ENCODE peak calls at places on chromosomes 2 and 18, in five cellular contexts. E, J, Q, Y and U are unnamed samples. For H3K4me1, the result is how much of the 10 kb centered on the place peaks cover.

GRCh38 chr2:219433666-219434467 is 776 bp upstream of the SPEG start:
- DNase-seq in J (peak), E (no peak), Q (peak), Y (no peak), U (no peak)

GRCh38 chr2:172919732-172920131 is 155.9 kb upstream of the MAP3K20 start:
- DNase-seq in Y (no peak), J (no peak), Q (no peak), E (no peak), U (no peak)

GRCh38 chr2:16869711-16870110 is 204.1 kb upstream of the CYRIA start:
- DNase-seq in J (no peak), E (no peak), Q (no peak), Y (no peak), U (peak)

GRCh38 chr2:188346059-188346458 is 54.4 kb downstream of the GULP1 start:
- DNase-seq in Y (no peak), Q (no peak), E (no peak), J (no peak), U (no peak)

GRCh38 chr2:224286923-224287322 is 115.0 kb downstream of the FAM124B start:
- DNase-seq in J (no peak), Q (no peak), E (no peak), Y (no peak), U (no peak)

GRCh38 chr2:164954186-164954585 is 1.1 kb downstream of the SLC38A11 start:
- DNase-seq in Y (no peak), J (no peak), Q (no peak), E (no peak), U (no peak)

GRCh38 chr2:46815121-46815802 is 100.3 kb downstream of the MCFD2 start:
- DNase-seq in Y (no peak), E (no peak), Q (no peak), J (no peak), U (no peak)

GRCh38 chr2:170587937-170588336 is 127.2 kb upstream of the SP5 start:
- DNase-seq in Y (no peak), Q (no peak), J (no peak), E (no peak), U (no peak)

GRCh38 chr2:236512902-236513433 is 56.7 kb upstream of the ACKR3 start:
- DNase-seq in Y (peak), Q (peak), E (peak), J (peak), U (peak)

GRCh38 chr2:215905691-215906090 is 107.7 kb downstream of the MREG start:
- DNase-seq in E (peak), Y (no peak), Q (no peak), J (no peak), U (no peak)

GRCh38 chr2:127891806-127892205 is 6.0 kb upstream of the AMMECR1L start:
- DNase-seq in E (no peak), Q (no peak), Y (peak), J (peak), U (no peak)

GRCh38 chr2:238995634-238996033 is 147.7 kb downstream of the TWIST2 start:
- DNase-seq in Q (no peak), J (no peak), E (no peak), Y (no peak), U (no peak)

GRCh38 chr2:2639251-2640139 is 308.4 kb upstream of the MYT1L start:
- DNase-seq in Q (no peak), E (no peak), Y (peak), J (no peak), U (no peak)

GRCh38 chr2:187271825-187272224 is 176.2 kb downstream of the CALCRL start:
- DNase-seq in Q (no peak), E (no peak), J (no peak), Y (no peak), U (no peak)

GRCh38 chr2:121279476-121279875 is 5.5 kb downstream of the TFCP2L1 start:
- DNase-seq in Y (no peak), J (no peak), E (no peak), Q (no peak), U (no peak)

GRCh38 chr2:99883356-99883867 is 259.0 kb downstream of the AFF3 start:
- DNase-seq in E (no peak), Y (no peak), Q (no peak), J (no peak), U (no peak)

GRCh38 chr2:37582911-37583310 is 88.5 kb downstream of the CDC42EP3 start:
- DNase-seq in Q (no peak), E (no peak), Y (no peak), J (no peak), U (no peak)

GRCh38 chr2:96878171-96878570 is 8.3 kb upstream of the SEMA4C start:
- DNase-seq in J (no peak), Q (no peak), Y (no peak), E (no peak), U (no peak)

GRCh38 chr2:190110131-190110530 is 47.6 kb upstream of the MSTN start:
- DNase-seq in Y (no peak), J (no peak), E (no peak), Q (no peak), U (no peak)

GRCh38 chr2:117770696-117771095 is 43.8 kb upstream of the DDX18 start:
- DNase-seq in J (no peak), E (no peak), Y (no peak), Q (no peak), U (no peak)

GRCh38 chr2:165155152-165155551 is 48.7 kb downstream of the SCN3A start:
- DNase-seq in E (no peak), J (no peak), Y (no peak), Q (no peak), U (no peak)

GRCh38 chr2:105144128-105144940 is 97.2 kb upstream of the GPR45 start:
- DNase-seq in J (no peak), Q (no peak), Y (no peak), E (no peak), U (no peak)

DNA sequence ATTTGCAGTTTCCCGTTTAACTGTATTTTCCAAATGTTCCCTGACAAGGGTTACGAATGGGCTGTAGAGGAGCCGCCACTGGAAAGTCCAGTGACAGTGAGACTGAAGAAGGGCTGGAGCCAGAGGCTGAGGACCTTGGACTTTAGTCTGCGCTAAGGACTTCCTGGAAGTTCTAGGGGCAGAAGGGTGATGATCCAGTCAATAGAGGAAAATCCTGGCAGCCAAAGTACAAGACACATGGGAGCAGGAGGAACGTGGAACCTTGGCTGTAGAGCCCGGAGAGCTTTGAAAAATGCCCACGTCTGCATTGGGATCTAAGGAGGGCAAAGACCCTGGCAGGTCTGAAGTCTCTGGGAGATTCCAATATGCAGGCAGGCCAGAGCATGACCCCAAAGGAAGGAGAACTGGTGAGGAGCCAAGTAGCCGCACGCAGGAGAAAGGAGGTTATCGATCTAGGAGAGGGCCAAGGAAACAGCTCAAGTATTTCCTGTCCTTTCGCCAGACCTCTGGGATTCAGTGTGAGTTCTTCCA is 28.5 kb downstream of the MBP start:
- DNase-seq in Y (no peak), J (no peak), Q (no peak), E (no peak), U (no peak)
- H3K27ac ChIP-seq in Y (no peak), J (no peak), Q (no peak), E (no peak), U (peak)

DNA sequence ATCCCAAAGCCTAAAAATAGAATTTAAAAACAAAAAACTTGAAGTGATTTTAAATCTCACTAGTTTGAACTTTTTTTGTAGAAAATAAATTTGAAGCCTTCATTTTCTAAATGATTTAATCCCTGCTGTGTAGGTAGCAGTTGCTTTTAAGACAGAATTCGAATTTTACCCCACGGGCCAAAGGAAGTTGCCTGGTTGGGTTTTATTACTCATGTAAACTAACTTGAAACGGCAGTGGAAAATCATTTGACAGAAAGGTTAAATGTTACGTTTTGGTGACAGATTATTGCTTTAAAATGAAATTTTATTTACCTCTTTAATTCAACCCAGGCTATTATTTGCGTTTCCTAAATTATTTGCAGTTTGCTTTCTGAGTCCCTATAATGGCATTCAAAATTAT is 2.0 kb downstream of the MAPRE2 start:
- DNase-seq in J (no peak), Y (no peak), Q (no peak), E (no peak), U (no peak)
- H3K4me1 ChIP-seq in J (under half), Y (under half), Q (under half), E (under half), U (under half)

GRCh38 chr2:84556190-84556589 is 39.9 kb downstream of the DNAH6 start:
- DNase-seq in J (no peak), Y (no peak), E (no peak), Q (no peak), U (no peak)
- TF ChIP-seq CTCF in J (no peak), Y (no peak), E (no peak), Q (no peak), U (no peak)

GRCh38 chr2:109230980-109231420 is 102.0 kb downstream of the SH3RF3 start:
- DNase-seq in E (no peak), Y (no peak), Q (no peak), J (no peak), U (no peak)
- H3K27ac ChIP-seq in E (no peak), Y (peak), Q (no peak), J (no peak), U (no peak)

GRCh38 chr2:196183528-196184231 is 12.3 kb upstream of the STK17B start:
- DNase-seq in J (no peak), E (no peak), Y (no peak), Q (no peak), U (no peak)

GRCh38 chr2:196184919-196185318 is 13.5 kb upstream of the STK17B start:
- DNase-seq in Q (no peak), Y (no peak), J (no peak), E (no peak), U (no peak)

GRCh38 chr2:196181484-196181883 is 10.1 kb upstream of the STK17B start:
- DNase-seq in Q (no peak), J (no peak), Y (no peak), E (no peak), U (no peak)

GRCh38 chr2:196183172-196183473 is 11.7 kb upstream of the STK17B start:
- DNase-seq in Y (no peak), Q (no peak), J (no peak), E (peak), U (no peak)

GRCh38 chr2:196182439-196183171 is 11.2 kb upstream of the STK17B start:
- DNase-seq in E (peak), Y (no peak), Q (no peak), J (no peak), U (no peak)
- H3K4me1 ChIP-seq in E (half or more), Y (under half), Q (under half), J (under half), U (under half)

DNA sequence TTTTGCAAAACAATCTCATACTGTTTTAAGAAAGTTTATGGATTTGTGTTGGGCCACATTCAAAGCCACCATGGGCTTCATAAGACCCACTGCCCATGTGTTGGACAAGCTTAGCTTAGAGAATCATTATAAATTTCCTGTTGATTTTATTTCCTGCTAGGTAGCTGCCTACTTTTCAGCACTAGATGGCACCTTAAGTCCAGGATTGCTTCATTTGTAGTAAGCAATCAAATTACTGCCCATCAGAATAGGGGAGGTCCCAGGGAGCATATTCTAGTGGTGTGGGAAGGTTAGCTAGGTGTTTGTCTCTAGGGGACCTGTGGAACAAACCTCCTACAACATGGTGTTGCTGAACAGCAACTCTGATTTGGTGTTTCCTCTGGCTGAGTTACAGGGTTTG is 11.0 kb upstream of the DCDC2C start:
- DNase-seq in Y (no peak), E (no peak), J (no peak), Q (no peak), U (no peak)
- TF ChIP-seq CTCF in Y (no peak), E (peak), J (peak), Q (peak), U (no peak)

DNA sequence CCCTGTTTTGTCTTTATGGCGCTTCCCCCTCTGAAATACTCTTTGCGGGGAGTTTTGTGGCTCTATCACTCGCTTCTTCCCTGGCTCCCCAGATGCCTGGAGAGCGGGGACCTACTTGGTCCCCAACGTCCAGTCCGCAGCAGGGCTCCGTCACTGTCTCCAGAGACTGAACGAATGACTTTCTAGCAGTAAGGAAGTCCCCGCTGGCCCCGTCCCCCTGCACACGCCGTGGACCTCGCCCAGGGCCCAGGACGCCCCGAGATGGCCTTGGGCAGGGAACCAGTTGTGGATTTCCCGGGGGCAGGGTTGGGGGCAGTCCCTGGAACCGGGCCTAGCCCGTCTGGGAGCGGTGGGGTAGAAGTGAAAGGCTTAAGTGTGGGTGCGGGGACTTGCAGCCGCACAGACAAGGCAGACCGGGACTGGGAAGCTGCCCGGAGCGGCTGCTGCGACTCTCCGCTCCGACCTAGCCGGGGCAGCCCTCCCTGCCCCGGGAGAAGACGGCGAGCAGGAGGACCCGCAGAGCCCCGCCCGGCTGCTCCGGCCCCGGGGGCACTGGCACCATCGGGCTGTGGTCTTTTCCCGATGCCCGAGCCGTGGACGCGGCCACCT is 821 bp upstream of the EPHA4 start:
- DNase-seq in J (peak), Y (peak), Q (no peak), E (peak), U (peak)
- H3K27ac ChIP-seq in J (no peak), Y (peak), Q (no peak), E (no peak), U (peak)

DNA sequence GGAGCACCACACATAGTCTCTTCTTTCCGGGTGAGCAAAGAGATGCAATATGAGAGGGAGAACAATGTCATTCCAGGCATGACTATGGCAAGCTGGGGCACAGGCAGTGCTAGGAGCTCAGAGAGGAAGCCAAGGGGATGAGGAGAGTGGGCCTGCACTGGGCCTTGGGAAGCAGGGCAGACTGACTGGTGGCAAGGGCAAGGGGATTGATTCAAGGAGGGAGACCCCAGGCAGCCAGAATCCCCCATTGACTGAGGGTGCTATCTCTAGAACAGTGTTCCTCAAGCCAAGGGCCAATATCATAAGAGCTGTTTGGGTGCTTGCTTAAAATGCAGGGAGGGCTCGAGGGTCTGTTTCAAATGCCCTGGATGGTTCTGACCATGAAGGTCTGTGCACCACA is 36.1 kb downstream of the MARCO start:
- DNase-seq in Y (no peak), J (peak), Q (no peak), E (no peak), U (no peak)
- H3K4me1 ChIP-seq in Y (under half), J (under half), Q (under half), E (under half), U (under half)